ENCODE peak calls at places on chromosomes 6 and 20, in eight cellular contexts. One of them, this sample, is unnamed.

GRCh38 chr6:108091288-108091687 is 16.7 kb upstream of the OSTM1 start:
- DNase-seq in uterus: no peak
- DNase-seq in upper lobe of right lung: no peak
- DNase-seq in brain microvascular endothelial cell: no peak
- DNase-seq in suprapubic skin: no peak
- DNase-seq in osteocyte: no peak
- DNase-seq in Panc1: no peak
- DNase-seq in fibroblast of lung: no peak
- DNase-seq in this sample: no peak

GRCh38 chr6:123118811-123119210 is 122.8 kb downstream of the CLVS2 start:
- DNase-seq in uterus: no peak
- DNase-seq in upper lobe of right lung: no peak
- DNase-seq in brain microvascular endothelial cell: no peak
- DNase-seq in suprapubic skin: no peak
- DNase-seq in osteocyte: no peak
- DNase-seq in Panc1: peak
- DNase-seq in fibroblast of lung: no peak
- DNase-seq in this sample: no peak

GRCh38 chr6:89745096-89745495 is 74.5 kb downstream of the MDN1 start:
- DNase-seq in uterus: no peak
- DNase-seq in upper lobe of right lung: no peak
- DNase-seq in brain microvascular endothelial cell: no peak
- DNase-seq in suprapubic skin: no peak
- DNase-seq in osteocyte: no peak
- DNase-seq in Panc1: no peak
- DNase-seq in fibroblast of lung: no peak
- DNase-seq in this sample: no peak

GRCh38 chr20:2767768-2768631 is 32.4 kb downstream of the CPXM1 start:
- DNase-seq in uterus: peak
- DNase-seq in upper lobe of right lung: peak
- DNase-seq in brain microvascular endothelial cell: no peak
- DNase-seq in suprapubic skin: no peak
- DNase-seq in osteocyte: no peak
- DNase-seq in Panc1: no peak
- DNase-seq in fibroblast of lung: peak
- DNase-seq in this sample: no peak

GRCh38 chr6:158039178-158039557 is 57.5 kb downstream of the SYNJ2 start:
- DNase-seq in uterus: no peak
- DNase-seq in upper lobe of right lung: peak
- DNase-seq in brain microvascular endothelial cell: peak
- DNase-seq in suprapubic skin: no peak
- DNase-seq in osteocyte: no peak
- DNase-seq in Panc1: no peak
- DNase-seq in fibroblast of lung: no peak
- DNase-seq in this sample: peak

GRCh38 chr6:133526436-133526835 is 285.3 kb downstream of the EYA4 start:
- DNase-seq in uterus: no peak
- DNase-seq in upper lobe of right lung: no peak
- DNase-seq in brain microvascular endothelial cell: no peak
- DNase-seq in suprapubic skin: no peak
- DNase-seq in osteocyte: no peak
- DNase-seq in Panc1: no peak
- DNase-seq in fibroblast of lung: no peak
- DNase-seq in this sample: no peak

GRCh38 chr6:121999458-122000065 is 399.9 kb upstream of the HSF2 start:
- DNase-seq in uterus: no peak
- DNase-seq in upper lobe of right lung: no peak
- DNase-seq in brain microvascular endothelial cell: no peak
- DNase-seq in suprapubic skin: no peak
- DNase-seq in osteocyte: no peak
- DNase-seq in Panc1: no peak
- DNase-seq in fibroblast of lung: no peak
- DNase-seq in this sample: no peak

GRCh38 chr20:57476641-57477461 is 48.1 kb downstream of the CTCFL start:
- DNase-seq in uterus: no peak
- DNase-seq in upper lobe of right lung: peak
- DNase-seq in brain microvascular endothelial cell: no peak
- DNase-seq in suprapubic skin: peak
- DNase-seq in osteocyte: no peak
- DNase-seq in Panc1: no peak
- DNase-seq in fibroblast of lung: no peak
- DNase-seq in this sample: no peak

GRCh38 chr6:135182120-135182992 is 1.2 kb downstream of the MYB start:
- DNase-seq in uterus: peak
- DNase-seq in upper lobe of right lung: peak
- DNase-seq in brain microvascular endothelial cell: no peak
- DNase-seq in suprapubic skin: no peak
- DNase-seq in osteocyte: no peak
- DNase-seq in Panc1: no peak
- DNase-seq in fibroblast of lung: peak
- DNase-seq in this sample: no peak

GRCh38 chr6:135183532-135184440 is 2.7 kb downstream of the MYB start:
- DNase-seq in uterus: peak
- DNase-seq in upper lobe of right lung: peak
- DNase-seq in brain microvascular endothelial cell: peak
- DNase-seq in suprapubic skin: no peak
- DNase-seq in osteocyte: no peak
- DNase-seq in Panc1: peak
- DNase-seq in fibroblast of lung: peak
- DNase-seq in this sample: no peak

GRCh38 chr6:135181333-135182119 is 418 bp downstream of the MYB start:
- DNase-seq in uterus: no peak
- DNase-seq in upper lobe of right lung: no peak
- DNase-seq in brain microvascular endothelial cell: no peak
- DNase-seq in suprapubic skin: no peak
- DNase-seq in osteocyte: no peak
- DNase-seq in Panc1: no peak
- DNase-seq in fibroblast of lung: peak
- DNase-seq in this sample: no peak

GRCh38 chr6:135180458-135181332 is at the start of gene MYB:
- DNase-seq in uterus: peak
- DNase-seq in upper lobe of right lung: peak
- DNase-seq in brain microvascular endothelial cell: no peak
- DNase-seq in suprapubic skin: peak
- DNase-seq in osteocyte: no peak
- DNase-seq in Panc1: no peak
- DNase-seq in fibroblast of lung: peak
- DNase-seq in this sample: no peak

DNA sequence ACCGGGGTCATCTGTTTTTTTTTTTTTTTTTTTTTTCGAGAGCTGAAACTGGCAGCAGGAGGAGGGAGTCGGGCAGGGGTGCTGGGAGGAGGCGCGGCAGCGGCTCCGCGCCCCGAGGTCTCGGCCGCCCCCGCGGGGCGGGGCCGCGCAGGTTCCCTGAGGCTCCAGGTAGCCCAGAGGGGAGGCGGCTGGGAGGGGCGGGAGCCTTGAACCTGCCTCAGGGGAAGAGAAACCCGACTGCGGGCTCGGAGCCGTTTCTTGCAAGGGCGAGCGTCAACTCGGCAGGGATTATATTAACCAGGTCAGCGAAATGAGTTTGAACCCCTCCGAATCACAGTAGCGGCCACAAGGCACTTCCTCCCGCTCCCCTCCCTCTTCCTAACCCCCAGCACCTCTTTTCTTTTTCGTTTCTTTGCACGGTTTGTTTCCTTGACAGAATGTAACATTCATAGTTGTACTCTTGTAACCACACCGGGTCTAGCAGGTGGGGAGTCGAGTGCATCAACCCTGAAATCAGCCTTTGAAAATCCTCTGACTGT is 2.0 kb downstream of the MYB start:
- DNase-seq in uterus: no peak
- DNase-seq in upper lobe of right lung: peak
- DNase-seq in brain microvascular endothelial cell: no peak
- DNase-seq in suprapubic skin: no peak
- DNase-seq in osteocyte: no peak
- DNase-seq in Panc1: no peak
- DNase-seq in fibroblast of lung: no peak
- DNase-seq in this sample: no peak
- TF ChIP-seq CTCF in uterus: no peak
- TF ChIP-seq CTCF in upper lobe of right lung: no peak
- TF ChIP-seq CTCF in brain microvascular endothelial cell: no peak
- TF ChIP-seq CTCF in suprapubic skin: no peak
- TF ChIP-seq CTCF in osteocyte: no peak
- TF ChIP-seq CTCF in Panc1: no peak
- TF ChIP-seq CTCF in fibroblast of lung: no peak
- TF ChIP-seq CTCF in this sample: no peak

GRCh38 chr6:166834049-166834448 is 122.3 kb downstream of the RNASET2 start:
- DNase-seq in uterus: no peak
- DNase-seq in upper lobe of right lung: no peak
- DNase-seq in brain microvascular endothelial cell: no peak
- DNase-seq in suprapubic skin: no peak
- DNase-seq in osteocyte: no peak
- DNase-seq in Panc1: no peak
- DNase-seq in fibroblast of lung: no peak
- DNase-seq in this sample: no peak

GRCh38 chr6:166839569-166839968 is 116.8 kb downstream of the RNASET2 start:
- DNase-seq in uterus: no peak
- DNase-seq in upper lobe of right lung: no peak
- DNase-seq in brain microvascular endothelial cell: no peak
- DNase-seq in suprapubic skin: no peak
- DNase-seq in osteocyte: no peak
- DNase-seq in Panc1: no peak
- DNase-seq in fibroblast of lung: no peak
- DNase-seq in this sample: no peak

GRCh38 chr6:166842607-166843006 is 113.7 kb downstream of the RNASET2 start:
- DNase-seq in uterus: no peak
- DNase-seq in upper lobe of right lung: no peak
- DNase-seq in brain microvascular endothelial cell: no peak
- DNase-seq in suprapubic skin: no peak
- DNase-seq in osteocyte: no peak
- DNase-seq in Panc1: no peak
- DNase-seq in fibroblast of lung: no peak
- DNase-seq in this sample: no peak

GRCh38 chr6:166839006-166839405 is 117.3 kb downstream of the RNASET2 start:
- DNase-seq in uterus: no peak
- DNase-seq in upper lobe of right lung: no peak
- DNase-seq in brain microvascular endothelial cell: no peak
- DNase-seq in suprapubic skin: no peak
- DNase-seq in osteocyte: no peak
- DNase-seq in Panc1: no peak
- DNase-seq in fibroblast of lung: no peak
- DNase-seq in this sample: no peak

GRCh38 chr6:166836785-166837718 is 119.3 kb downstream of the RNASET2 start:
- DNase-seq in uterus: no peak
- DNase-seq in upper lobe of right lung: no peak
- DNase-seq in brain microvascular endothelial cell: no peak
- DNase-seq in suprapubic skin: no peak
- DNase-seq in osteocyte: peak
- DNase-seq in Panc1: no peak
- DNase-seq in fibroblast of lung: no peak
- DNase-seq in this sample: no peak
- TF ChIP-seq CTCF in uterus: no peak
- TF ChIP-seq CTCF in upper lobe of right lung: no peak
- TF ChIP-seq CTCF in brain microvascular endothelial cell: no peak
- TF ChIP-seq CTCF in suprapubic skin: no peak
- TF ChIP-seq CTCF in osteocyte: no peak
- TF ChIP-seq CTCF in Panc1: no peak
- TF ChIP-seq CTCF in fibroblast of lung: no peak
- TF ChIP-seq CTCF in this sample: no peak

GRCh38 chr6:5080574-5080973 is 4.6 kb upstream of the PPP1R3G start:
- DNase-seq in uterus: no peak
- DNase-seq in upper lobe of right lung: no peak
- DNase-seq in brain microvascular endothelial cell: no peak
- DNase-seq in suprapubic skin: no peak
- DNase-seq in osteocyte: no peak
- DNase-seq in Panc1: no peak
- DNase-seq in fibroblast of lung: no peak
- DNase-seq in this sample: no peak

GRCh38 chr6:5081182-5081581 is 4.0 kb upstream of the PPP1R3G start:
- DNase-seq in uterus: no peak
- DNase-seq in upper lobe of right lung: no peak
- DNase-seq in brain microvascular endothelial cell: no peak
- DNase-seq in suprapubic skin: no peak
- DNase-seq in osteocyte: peak
- DNase-seq in Panc1: no peak
- DNase-seq in fibroblast of lung: no peak
- DNase-seq in this sample: no peak

GRCh38 chr6:5079692-5080091 is 5.4 kb upstream of the PPP1R3G start:
- DNase-seq in uterus: no peak
- DNase-seq in upper lobe of right lung: no peak
- DNase-seq in brain microvascular endothelial cell: no peak
- DNase-seq in suprapubic skin: no peak
- DNase-seq in osteocyte: no peak
- DNase-seq in Panc1: no peak
- DNase-seq in fibroblast of lung: no peak
- DNase-seq in this sample: no peak

GRCh38 chr6:5076931-5077330 is 8.2 kb upstream of the PPP1R3G start:
- DNase-seq in uterus: no peak
- DNase-seq in upper lobe of right lung: no peak
- DNase-seq in brain microvascular endothelial cell: no peak
- DNase-seq in suprapubic skin: no peak
- DNase-seq in osteocyte: peak
- DNase-seq in Panc1: no peak
- DNase-seq in fibroblast of lung: no peak
- DNase-seq in this sample: no peak

DNA sequence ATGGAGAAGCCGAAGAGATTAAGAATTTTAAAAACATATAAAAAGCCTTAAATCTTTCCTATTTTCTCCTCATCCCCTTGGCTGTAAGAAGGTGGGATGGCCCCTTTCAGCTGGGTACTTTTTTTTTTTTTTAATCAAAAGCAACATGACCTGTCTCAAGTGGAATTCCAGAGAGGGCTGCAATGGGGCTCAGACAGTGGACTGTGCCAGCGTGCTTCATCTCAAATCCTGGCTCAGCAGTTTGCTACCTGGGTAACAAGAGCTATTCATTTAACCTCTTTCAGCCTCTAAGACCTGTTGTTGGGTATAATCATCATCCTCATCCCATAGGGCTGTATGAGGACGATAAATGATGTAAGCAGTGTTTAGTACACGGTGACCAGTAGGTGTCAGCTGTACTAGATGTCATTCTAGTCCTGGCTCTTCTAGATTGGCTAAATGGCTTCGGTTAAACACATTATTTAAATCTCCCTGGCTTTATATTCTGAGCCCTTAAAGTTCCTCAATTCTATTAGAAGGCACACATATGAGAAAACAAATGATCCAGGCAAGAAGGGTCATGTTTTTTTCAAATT is 6.9 kb upstream of the PPP1R3G start:
- DNase-seq in uterus: no peak
- DNase-seq in upper lobe of right lung: no peak
- DNase-seq in brain microvascular endothelial cell: no peak
- DNase-seq in suprapubic skin: no peak
- DNase-seq in osteocyte: no peak
- DNase-seq in Panc1: no peak
- DNase-seq in fibroblast of lung: peak
- DNase-seq in this sample: no peak
- TF ChIP-seq CTCF in uterus: no peak
- TF ChIP-seq CTCF in upper lobe of right lung: no peak
- TF ChIP-seq CTCF in brain microvascular endothelial cell: peak
- TF ChIP-seq CTCF in suprapubic skin: no peak
- TF ChIP-seq CTCF in osteocyte: peak
- TF ChIP-seq CTCF in Panc1: no peak
- TF ChIP-seq CTCF in fibroblast of lung: peak
- TF ChIP-seq CTCF in this sample: peak

GRCh38 chr6:166464418-166465400 is 82.0 kb upstream of the MPC1 start:
- DNase-seq in uterus: no peak
- DNase-seq in upper lobe of right lung: no peak
- DNase-seq in brain microvascular endothelial cell: no peak
- DNase-seq in suprapubic skin: no peak
- DNase-seq in osteocyte: no peak
- DNase-seq in Panc1: no peak
- DNase-seq in fibroblast of lung: no peak
- DNase-seq in this sample: no peak

GRCh38 chr6:166466178-166467122 is 83.7 kb upstream of the MPC1 start:
- DNase-seq in uterus: peak
- DNase-seq in upper lobe of right lung: no peak
- DNase-seq in brain microvascular endothelial cell: peak
- DNase-seq in suprapubic skin: no peak
- DNase-seq in osteocyte: no peak
- DNase-seq in Panc1: no peak
- DNase-seq in fibroblast of lung: peak
- DNase-seq in this sample: no peak

GRCh38 chr6:166464068-166464410 is 81.3 kb upstream of the MPC1 start:
- DNase-seq in uterus: no peak
- DNase-seq in upper lobe of right lung: no peak
- DNase-seq in brain microvascular endothelial cell: no peak
- DNase-seq in suprapubic skin: no peak
- DNase-seq in osteocyte: no peak
- DNase-seq in Panc1: no peak
- DNase-seq in fibroblast of lung: no peak
- DNase-seq in this sample: no peak

GRCh38 chr6:166467436-166468000 is 84.8 kb upstream of the MPC1 start:
- DNase-seq in uterus: no peak
- DNase-seq in upper lobe of right lung: no peak
- DNase-seq in brain microvascular endothelial cell: no peak
- DNase-seq in suprapubic skin: no peak
- DNase-seq in osteocyte: no peak
- DNase-seq in Panc1: no peak
- DNase-seq in fibroblast of lung: no peak
- DNase-seq in this sample: no peak

DNA sequence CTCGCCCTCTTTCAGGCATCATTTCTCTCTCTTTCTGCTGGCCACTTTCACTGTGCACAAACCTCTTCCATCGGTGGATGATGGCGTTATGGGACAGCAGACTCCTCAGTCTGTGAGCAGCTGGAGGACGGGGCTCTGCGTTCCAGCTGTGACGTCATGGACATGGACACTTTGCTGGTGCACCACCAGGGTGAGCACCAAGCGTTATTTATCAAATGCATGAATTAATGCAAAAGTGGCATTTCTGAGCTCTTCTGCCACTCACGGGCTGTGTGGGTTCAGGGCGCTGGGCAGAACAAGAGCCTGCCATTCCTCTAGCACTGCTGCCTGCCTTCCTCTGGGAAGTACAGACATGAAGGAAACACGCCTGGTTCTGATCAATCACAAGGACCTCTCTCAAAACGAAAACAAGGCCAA is 82.9 kb upstream of the MPC1 start:
- DNase-seq in uterus: peak
- DNase-seq in upper lobe of right lung: no peak
- DNase-seq in brain microvascular endothelial cell: no peak
- DNase-seq in suprapubic skin: no peak
- DNase-seq in osteocyte: no peak
- DNase-seq in Panc1: no peak
- DNase-seq in fibroblast of lung: peak
- DNase-seq in this sample: no peak
- TF ChIP-seq CTCF in uterus: no peak
- TF ChIP-seq CTCF in upper lobe of right lung: peak
- TF ChIP-seq CTCF in brain microvascular endothelial cell: peak
- TF ChIP-seq CTCF in suprapubic skin: no peak
- TF ChIP-seq CTCF in osteocyte: no peak
- TF ChIP-seq CTCF in Panc1: no peak
- TF ChIP-seq CTCF in fibroblast of lung: peak
- TF ChIP-seq CTCF in this sample: peak

This sample was measured in chondrocyte.